ENCODE peak calls at places on chromosomes 7 and 10, in eight cellular contexts. One of them, this sample, is unnamed. For H3K27me3, the result is how much of the 10 kb centered on the place peaks cover.

GRCh38 chr7:104126411-104126841 is 81.4 kb downstream of the ORC5 start:
- DNase-seq in heart right ventricle: no peak
- DNase-seq in dorsolateral prefrontal cortex: no peak
- DNase-seq in GM06990: no peak
- DNase-seq in hepatocyte: no peak
- DNase-seq in cardiac muscle cell: no peak
- DNase-seq in right atrium auricular region: no peak
- DNase-seq in psoas muscle: no peak
- DNase-seq in this sample: no peak

GRCh38 chr10:85420501-85421191 is 945.9 kb downstream of the GRID1 start:
- DNase-seq in heart right ventricle: no peak
- DNase-seq in dorsolateral prefrontal cortex: no peak
- DNase-seq in GM06990: no peak
- DNase-seq in hepatocyte: no peak
- DNase-seq in cardiac muscle cell: no peak
- DNase-seq in right atrium auricular region: no peak
- DNase-seq in psoas muscle: no peak
- DNase-seq in this sample: no peak

GRCh38 chr7:30159698-30160143 is 24.9 kb downstream of the MTURN start:
- DNase-seq in heart right ventricle: no peak
- DNase-seq in dorsolateral prefrontal cortex: peak
- DNase-seq in GM06990: peak
- DNase-seq in hepatocyte: peak
- DNase-seq in cardiac muscle cell: peak
- DNase-seq in right atrium auricular region: no peak
- DNase-seq in psoas muscle: no peak
- DNase-seq in this sample: peak

GRCh38 chr10:78623577-78624215 is 445.1 kb upstream of the ZMIZ1 start:
- DNase-seq in heart right ventricle: no peak
- DNase-seq in dorsolateral prefrontal cortex: no peak
- DNase-seq in GM06990: no peak
- DNase-seq in hepatocyte: peak
- DNase-seq in cardiac muscle cell: peak
- DNase-seq in right atrium auricular region: no peak
- DNase-seq in psoas muscle: no peak
- DNase-seq in this sample: peak

GRCh38 chr10:5861269-5862031 is 28.2 kb downstream of the ANKRD16 start:
- DNase-seq in heart right ventricle: no peak
- DNase-seq in dorsolateral prefrontal cortex: no peak
- DNase-seq in GM06990: no peak
- DNase-seq in hepatocyte: peak
- DNase-seq in cardiac muscle cell: no peak
- DNase-seq in right atrium auricular region: no peak
- DNase-seq in psoas muscle: no peak
- DNase-seq in this sample: peak

GRCh38 chr10:120979435-120980315 is 128.5 kb downstream of the WDR11 start:
- DNase-seq in heart right ventricle: no peak
- DNase-seq in dorsolateral prefrontal cortex: peak
- DNase-seq in GM06990: peak
- DNase-seq in hepatocyte: peak
- DNase-seq in cardiac muscle cell: peak
- DNase-seq in right atrium auricular region: no peak
- DNase-seq in psoas muscle: no peak
- DNase-seq in this sample: peak

GRCh38 chr7:128240696-128241386 is at the start of gene LEP:
- DNase-seq in heart right ventricle: no peak
- DNase-seq in dorsolateral prefrontal cortex: no peak
- DNase-seq in GM06990: no peak
- DNase-seq in hepatocyte: no peak
- DNase-seq in cardiac muscle cell: no peak
- DNase-seq in right atrium auricular region: no peak
- DNase-seq in psoas muscle: no peak
- DNase-seq in this sample: no peak

GRCh38 chr10:13822475-13822874 is 235.7 kb downstream of the PRPF18 start:
- DNase-seq in heart right ventricle: no peak
- DNase-seq in dorsolateral prefrontal cortex: no peak
- DNase-seq in GM06990: no peak
- DNase-seq in hepatocyte: no peak
- DNase-seq in cardiac muscle cell: no peak
- DNase-seq in right atrium auricular region: no peak
- DNase-seq in psoas muscle: no peak
- DNase-seq in this sample: no peak

GRCh38 chr10:35462491-35462934 is 126.2 kb downstream of the CCNY start:
- DNase-seq in heart right ventricle: no peak
- DNase-seq in dorsolateral prefrontal cortex: no peak
- DNase-seq in GM06990: no peak
- DNase-seq in hepatocyte: no peak
- DNase-seq in cardiac muscle cell: peak
- DNase-seq in right atrium auricular region: no peak
- DNase-seq in psoas muscle: no peak
- DNase-seq in this sample: no peak

GRCh38 chr10:133565441-133566294 is at the start of gene SYCE1:
- DNase-seq in heart right ventricle: no peak
- DNase-seq in dorsolateral prefrontal cortex: no peak
- DNase-seq in GM06990: no peak
- DNase-seq in hepatocyte: no peak
- DNase-seq in cardiac muscle cell: no peak
- DNase-seq in right atrium auricular region: no peak
- DNase-seq in psoas muscle: peak
- DNase-seq in this sample: no peak

GRCh38 chr10:89283174-89283987 is 18.5 kb upstream of the IFIT2 start:
- DNase-seq in heart right ventricle: no peak
- DNase-seq in dorsolateral prefrontal cortex: no peak
- DNase-seq in GM06990: no peak
- DNase-seq in hepatocyte: no peak
- DNase-seq in cardiac muscle cell: no peak
- DNase-seq in right atrium auricular region: no peak
- DNase-seq in psoas muscle: no peak
- DNase-seq in this sample: no peak

GRCh38 chr10:1651280-1651975 is 85.9 kb downstream of the ADARB2 start:
- DNase-seq in heart right ventricle: no peak
- DNase-seq in dorsolateral prefrontal cortex: no peak
- DNase-seq in GM06990: no peak
- DNase-seq in hepatocyte: no peak
- DNase-seq in cardiac muscle cell: no peak
- DNase-seq in right atrium auricular region: no peak
- DNase-seq in psoas muscle: no peak
- DNase-seq in this sample: no peak

GRCh38 chr10:1653321-1653720 is 84.0 kb downstream of the ADARB2 start:
- DNase-seq in heart right ventricle: no peak
- DNase-seq in dorsolateral prefrontal cortex: no peak
- DNase-seq in GM06990: no peak
- DNase-seq in hepatocyte: no peak
- DNase-seq in cardiac muscle cell: no peak
- DNase-seq in right atrium auricular region: no peak
- DNase-seq in psoas muscle: no peak
- DNase-seq in this sample: no peak

GRCh38 chr10:1654247-1654646 is 83.1 kb downstream of the ADARB2 start:
- DNase-seq in heart right ventricle: no peak
- DNase-seq in dorsolateral prefrontal cortex: no peak
- DNase-seq in GM06990: no peak
- DNase-seq in hepatocyte: no peak
- DNase-seq in cardiac muscle cell: no peak
- DNase-seq in right atrium auricular region: no peak
- DNase-seq in psoas muscle: no peak
- DNase-seq in this sample: no peak

GRCh38 chr10:1650542-1651279 is 86.6 kb downstream of the ADARB2 start:
- DNase-seq in heart right ventricle: no peak
- DNase-seq in dorsolateral prefrontal cortex: no peak
- DNase-seq in GM06990: no peak
- DNase-seq in hepatocyte: no peak
- DNase-seq in cardiac muscle cell: no peak
- DNase-seq in right atrium auricular region: no peak
- DNase-seq in psoas muscle: no peak
- DNase-seq in this sample: no peak

DNA sequence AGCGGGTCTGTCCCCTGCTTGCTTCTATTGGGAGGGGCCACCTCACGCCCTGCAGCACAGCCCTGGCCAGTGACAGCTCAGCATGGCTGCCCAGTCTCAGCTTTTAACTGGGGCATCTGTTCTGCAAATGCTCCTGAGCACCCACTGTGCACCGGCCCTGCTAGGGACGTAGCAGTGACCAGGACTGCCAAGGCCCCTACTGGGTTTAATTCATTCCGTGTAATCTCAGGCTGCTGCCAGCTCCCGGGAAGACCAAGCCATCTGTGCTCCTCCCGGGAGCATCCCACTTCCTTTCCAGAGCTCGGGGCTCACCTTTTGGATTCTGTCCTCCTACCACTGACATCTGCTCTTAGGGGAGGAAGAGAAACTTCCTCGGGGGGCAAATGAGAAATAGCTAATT is 85.2 kb downstream of the ADARB2 start:
- DNase-seq in heart right ventricle: no peak
- DNase-seq in dorsolateral prefrontal cortex: no peak
- DNase-seq in GM06990: no peak
- DNase-seq in hepatocyte: no peak
- DNase-seq in cardiac muscle cell: no peak
- DNase-seq in right atrium auricular region: no peak
- DNase-seq in psoas muscle: no peak
- DNase-seq in this sample: no peak
- H3K27me3 ChIP-seq in heart right ventricle: under half
- H3K27me3 ChIP-seq in dorsolateral prefrontal cortex: under half
- H3K27me3 ChIP-seq in GM06990: under half
- H3K27me3 ChIP-seq in hepatocyte: under half
- H3K27me3 ChIP-seq in cardiac muscle cell: under half
- H3K27me3 ChIP-seq in right atrium auricular region: under half
- H3K27me3 ChIP-seq in psoas muscle: under half
- H3K27me3 ChIP-seq in this sample: under half

DNA sequence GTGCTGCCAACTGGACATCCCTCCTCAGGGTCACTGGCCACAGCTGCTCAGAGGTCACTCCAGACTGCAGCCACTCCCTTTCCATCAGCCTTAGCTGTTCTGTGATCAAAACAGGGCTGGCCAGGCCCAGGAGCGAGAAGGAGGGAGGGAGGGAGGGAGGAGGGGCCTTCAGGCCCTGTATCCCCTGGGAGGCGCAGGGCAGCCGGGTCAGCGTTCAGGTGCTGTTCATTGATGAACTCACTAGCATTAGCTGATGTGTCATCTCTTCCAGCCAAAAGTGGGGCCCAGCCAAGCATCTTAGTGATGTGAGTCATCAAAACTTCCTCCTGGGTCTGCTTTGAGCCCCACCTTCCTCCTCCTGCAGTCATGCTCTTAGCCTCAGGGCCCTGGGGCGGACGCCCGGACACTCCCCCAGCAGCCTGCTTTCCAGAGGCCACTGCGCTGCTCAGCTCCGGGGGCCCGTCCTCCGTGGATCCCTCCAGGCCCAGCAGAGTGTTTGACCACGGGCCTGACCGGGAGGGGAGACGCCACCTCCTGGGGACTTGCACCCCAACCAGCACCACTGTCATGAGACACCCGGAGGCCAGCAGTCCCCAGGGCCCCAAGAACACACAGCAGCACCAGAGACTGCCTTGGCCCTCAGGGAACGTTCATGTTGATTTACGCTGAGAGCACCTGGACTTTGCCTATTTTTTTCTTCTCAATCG is 149.2 kb downstream of the PRKAG2 start:
- DNase-seq in heart right ventricle: peak
- DNase-seq in dorsolateral prefrontal cortex: no peak
- DNase-seq in GM06990: peak
- DNase-seq in hepatocyte: peak
- DNase-seq in cardiac muscle cell: no peak
- DNase-seq in right atrium auricular region: peak
- DNase-seq in psoas muscle: peak
- DNase-seq in this sample: peak
- TF ChIP-seq CTCF in heart right ventricle: no peak
- TF ChIP-seq CTCF in dorsolateral prefrontal cortex: no peak
- TF ChIP-seq CTCF in GM06990: peak
- TF ChIP-seq CTCF in hepatocyte: no peak
- TF ChIP-seq CTCF in cardiac muscle cell: no peak
- TF ChIP-seq CTCF in right atrium auricular region: no peak
- TF ChIP-seq CTCF in psoas muscle: no peak
- TF ChIP-seq CTCF in this sample: no peak

GRCh38 chr7:69625798-69626197 is 27.5 kb downstream of the AUTS2 start:
- DNase-seq in heart right ventricle: no peak
- DNase-seq in dorsolateral prefrontal cortex: no peak
- DNase-seq in GM06990: no peak
- DNase-seq in hepatocyte: no peak
- DNase-seq in cardiac muscle cell: peak
- DNase-seq in right atrium auricular region: no peak
- DNase-seq in psoas muscle: no peak
- DNase-seq in this sample: no peak

GRCh38 chr7:69622014-69622818 is 23.9 kb downstream of the AUTS2 start:
- DNase-seq in heart right ventricle: no peak
- DNase-seq in dorsolateral prefrontal cortex: no peak
- DNase-seq in GM06990: no peak
- DNase-seq in hepatocyte: no peak
- DNase-seq in cardiac muscle cell: no peak
- DNase-seq in right atrium auricular region: no peak
- DNase-seq in psoas muscle: no peak
- DNase-seq in this sample: no peak

GRCh38 chr7:69622960-69623359 is 24.7 kb downstream of the AUTS2 start:
- DNase-seq in heart right ventricle: no peak
- DNase-seq in dorsolateral prefrontal cortex: no peak
- DNase-seq in GM06990: no peak
- DNase-seq in hepatocyte: no peak
- DNase-seq in cardiac muscle cell: no peak
- DNase-seq in right atrium auricular region: no peak
- DNase-seq in psoas muscle: no peak
- DNase-seq in this sample: no peak

GRCh38 chr7:69624842-69625637 is 26.8 kb downstream of the AUTS2 start:
- DNase-seq in heart right ventricle: no peak
- DNase-seq in dorsolateral prefrontal cortex: no peak
- DNase-seq in GM06990: no peak
- DNase-seq in hepatocyte: no peak
- DNase-seq in cardiac muscle cell: no peak
- DNase-seq in right atrium auricular region: no peak
- DNase-seq in psoas muscle: no peak
- DNase-seq in this sample: no peak

GRCh38 chr7:69624431-69624830 is 26.2 kb downstream of the AUTS2 start:
- DNase-seq in heart right ventricle: no peak
- DNase-seq in dorsolateral prefrontal cortex: no peak
- DNase-seq in GM06990: no peak
- DNase-seq in hepatocyte: no peak
- DNase-seq in cardiac muscle cell: peak
- DNase-seq in right atrium auricular region: no peak
- DNase-seq in psoas muscle: no peak
- DNase-seq in this sample: no peak
- H3K27me3 ChIP-seq in heart right ventricle: under half
- H3K27me3 ChIP-seq in dorsolateral prefrontal cortex: under half
- H3K27me3 ChIP-seq in GM06990: under half
- H3K27me3 ChIP-seq in hepatocyte: under half
- H3K27me3 ChIP-seq in cardiac muscle cell: under half
- H3K27me3 ChIP-seq in right atrium auricular region: under half
- H3K27me3 ChIP-seq in psoas muscle: under half
- H3K27me3 ChIP-seq in this sample: under half

DNA sequence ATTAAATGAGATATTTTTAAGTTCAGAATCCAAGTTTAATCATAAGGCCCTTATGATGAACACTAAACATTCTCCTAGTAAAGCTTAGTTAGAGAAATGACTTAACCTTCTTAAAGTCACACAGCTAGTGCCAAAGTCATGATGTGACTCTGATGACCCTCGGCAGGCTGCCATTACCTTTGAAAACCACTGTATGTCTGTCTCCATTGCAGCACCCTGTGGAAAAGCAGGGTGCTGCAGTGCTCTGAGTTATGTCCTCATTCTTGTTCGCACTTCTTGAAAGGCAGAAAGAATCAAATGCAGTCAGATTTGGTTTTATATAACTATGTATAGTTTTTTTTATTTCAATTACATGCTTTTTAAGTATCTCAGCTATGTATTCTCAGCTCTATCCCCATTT is 105.0 kb downstream of the PHTF2 start:
- DNase-seq in heart right ventricle: no peak
- DNase-seq in dorsolateral prefrontal cortex: no peak
- DNase-seq in GM06990: no peak
- DNase-seq in hepatocyte: no peak
- DNase-seq in cardiac muscle cell: no peak
- DNase-seq in right atrium auricular region: no peak
- DNase-seq in psoas muscle: peak
- DNase-seq in this sample: peak
- TF ChIP-seq CTCF in heart right ventricle: no peak
- TF ChIP-seq CTCF in dorsolateral prefrontal cortex: no peak
- TF ChIP-seq CTCF in GM06990: peak
- TF ChIP-seq CTCF in hepatocyte: no peak
- TF ChIP-seq CTCF in cardiac muscle cell: peak
- TF ChIP-seq CTCF in right atrium auricular region: no peak
- TF ChIP-seq CTCF in psoas muscle: peak
- TF ChIP-seq CTCF in this sample: peak